ENCODE peak calls at places on chromosome 13, in four cellular contexts. One of them, this sample, is unnamed.

GRCh38 chr13:42747399-42747873 is 33.9 kb upstream of the FAM216B start:
- DNase-seq in progenitor cell of endocrine pancreas: no peak
- DNase-seq in activated CD4-positive, CD25-positive, alpha-beta regulatory T cell treated with anti-CD3 and anti-CD28 coated beads, Interleukin-2, amount 50 U/mL, for 72 hours: no peak
- DNase-seq in T-helper 1 cell: no peak
- DNase-seq in this sample: no peak

GRCh38 chr13:111429064-111429558 is 108.7 kb downstream of the TEX29 start:
- DNase-seq in progenitor cell of endocrine pancreas: peak; percentile 37
- DNase-seq in activated CD4-positive, CD25-positive, alpha-beta regulatory T cell treated with anti-CD3 and anti-CD28 coated beads, Interleukin-2, amount 50 U/mL, for 72 hours: no peak
- DNase-seq in T-helper 1 cell: no peak
- DNase-seq in this sample: peak; percentile 39

GRCh38 chr13:99948907-99949656 is 22.5 kb downstream of the ZIC5 start:
- DNase-seq in progenitor cell of endocrine pancreas: no peak
- DNase-seq in activated CD4-positive, CD25-positive, alpha-beta regulatory T cell treated with anti-CD3 and anti-CD28 coated beads, Interleukin-2, amount 50 U/mL, for 72 hours: no peak
- DNase-seq in T-helper 1 cell: no peak
- DNase-seq in this sample: no peak

GRCh38 chr13:52001120-52001731 is 10.0 kb downstream of the ATP7B start:
- DNase-seq in progenitor cell of endocrine pancreas: no peak
- DNase-seq in activated CD4-positive, CD25-positive, alpha-beta regulatory T cell treated with anti-CD3 and anti-CD28 coated beads, Interleukin-2, amount 50 U/mL, for 72 hours: no peak
- DNase-seq in T-helper 1 cell: no peak
- DNase-seq in this sample: no peak

GRCh38 chr13:22403144-22403543 is 732.3 kb downstream of the FGF9 start:
- DNase-seq in progenitor cell of endocrine pancreas: no peak
- DNase-seq in activated CD4-positive, CD25-positive, alpha-beta regulatory T cell treated with anti-CD3 and anti-CD28 coated beads, Interleukin-2, amount 50 U/mL, for 72 hours: no peak
- DNase-seq in T-helper 1 cell: no peak
- DNase-seq in this sample: no peak

GRCh38 chr13:51624695-51625345 is 40.6 kb downstream of the WDFY2 start:
- DNase-seq in progenitor cell of endocrine pancreas: no peak
- DNase-seq in activated CD4-positive, CD25-positive, alpha-beta regulatory T cell treated with anti-CD3 and anti-CD28 coated beads, Interleukin-2, amount 50 U/mL, for 72 hours: no peak
- DNase-seq in T-helper 1 cell: no peak
- DNase-seq in this sample: no peak

GRCh38 chr13:101155920-101156319 is 260.4 kb downstream of the NALCN start:
- DNase-seq in progenitor cell of endocrine pancreas: no peak
- DNase-seq in activated CD4-positive, CD25-positive, alpha-beta regulatory T cell treated with anti-CD3 and anti-CD28 coated beads, Interleukin-2, amount 50 U/mL, for 72 hours: no peak
- DNase-seq in T-helper 1 cell: no peak
- DNase-seq in this sample: no peak

GRCh38 chr13:94706854-94707399 is 5.4 kb downstream of the SOX21 start:
- DNase-seq in progenitor cell of endocrine pancreas: no peak
- DNase-seq in activated CD4-positive, CD25-positive, alpha-beta regulatory T cell treated with anti-CD3 and anti-CD28 coated beads, Interleukin-2, amount 50 U/mL, for 72 hours: no peak
- DNase-seq in T-helper 1 cell: no peak
- DNase-seq in this sample: no peak

GRCh38 chr13:51942189-51942588 is 69.1 kb downstream of the ATP7B start:
- DNase-seq in progenitor cell of endocrine pancreas: no peak
- DNase-seq in activated CD4-positive, CD25-positive, alpha-beta regulatory T cell treated with anti-CD3 and anti-CD28 coated beads, Interleukin-2, amount 50 U/mL, for 72 hours: no peak
- DNase-seq in T-helper 1 cell: no peak
- DNase-seq in this sample: peak; percentile 27

GRCh38 chr13:110126391-110126961 is 180.5 kb downstream of the COL4A1 start:
- DNase-seq in progenitor cell of endocrine pancreas: no peak
- DNase-seq in activated CD4-positive, CD25-positive, alpha-beta regulatory T cell treated with anti-CD3 and anti-CD28 coated beads, Interleukin-2, amount 50 U/mL, for 72 hours: no peak
- DNase-seq in T-helper 1 cell: no peak
- DNase-seq in this sample: no peak

GRCh38 chr13:94020426-94020825 is 459.1 kb downstream of the DCT start:
- DNase-seq in progenitor cell of endocrine pancreas: no peak
- DNase-seq in activated CD4-positive, CD25-positive, alpha-beta regulatory T cell treated with anti-CD3 and anti-CD28 coated beads, Interleukin-2, amount 50 U/mL, for 72 hours: no peak
- DNase-seq in T-helper 1 cell: no peak
- DNase-seq in this sample: no peak

GRCh38 chr13:24630851-24631341 is 49.3 kb upstream of the ATP12A start:
- DNase-seq in progenitor cell of endocrine pancreas: no peak
- DNase-seq in activated CD4-positive, CD25-positive, alpha-beta regulatory T cell treated with anti-CD3 and anti-CD28 coated beads, Interleukin-2, amount 50 U/mL, for 72 hours: no peak
- DNase-seq in T-helper 1 cell: no peak
- DNase-seq in this sample: no peak

GRCh38 chr13:20460744-20461143 is 64.9 kb downstream of the CRYL1 start:
- DNase-seq in progenitor cell of endocrine pancreas: no peak
- DNase-seq in activated CD4-positive, CD25-positive, alpha-beta regulatory T cell treated with anti-CD3 and anti-CD28 coated beads, Interleukin-2, amount 50 U/mL, for 72 hours: no peak
- DNase-seq in T-helper 1 cell: no peak
- DNase-seq in this sample: no peak

GRCh38 chr13:46057251-46058015 is 4.9 kb upstream of the ZC3H13 start:
- DNase-seq in progenitor cell of endocrine pancreas: no peak
- DNase-seq in activated CD4-positive, CD25-positive, alpha-beta regulatory T cell treated with anti-CD3 and anti-CD28 coated beads, Interleukin-2, amount 50 U/mL, for 72 hours: no peak
- DNase-seq in T-helper 1 cell: no peak
- DNase-seq in this sample: no peak

GRCh38 chr13:40640845-40641458 is 25.5 kb downstream of the FOXO1 start:
- DNase-seq in progenitor cell of endocrine pancreas: no peak
- DNase-seq in activated CD4-positive, CD25-positive, alpha-beta regulatory T cell treated with anti-CD3 and anti-CD28 coated beads, Interleukin-2, amount 50 U/mL, for 72 hours: no peak
- DNase-seq in T-helper 1 cell: no peak
- DNase-seq in this sample: no peak

This sample was measured in naive thymus-derived CD8-positive, alpha-beta T cell.